ENCODE peak calls at places on chromosomes 7 and 10, in four cellular contexts. One of them, this sample, is unnamed. For H3K4me1, the result is how much of the 10 kb centered on the place peaks cover.

GRCh38 chr10:7474388-7474787 is 63.6 kb upstream of the SFMBT2 start:
- DNase-seq in A549: no peak
- DNase-seq in foreskin keratinocyte: no peak
- DNase-seq in cardiac muscle cell: no peak
- DNase-seq in this sample: no peak

GRCh38 chr10:81820418-81820817 is 54.6 kb upstream of the NRG3 start:
- DNase-seq in cardiac muscle cell: peak
- DNase-seq in foreskin keratinocyte: no peak
- DNase-seq in A549: peak
- DNase-seq in this sample: no peak

GRCh38 chr10:132050191-132050590 is 15.6 kb upstream of the JAKMIP3 start:
- DNase-seq in A549: no peak
- DNase-seq in foreskin keratinocyte: no peak
- DNase-seq in cardiac muscle cell: no peak
- DNase-seq in this sample: no peak

GRCh38 chr7:121366852-121367431 is 29.2 kb downstream of the FAM3C start:
- DNase-seq in foreskin keratinocyte: no peak
- DNase-seq in cardiac muscle cell: peak
- DNase-seq in A549: peak
- DNase-seq in this sample: peak

GRCh38 chr10:59898125-59898835 is 8.1 kb downstream of the CCDC6 start:
- DNase-seq in A549: no peak
- DNase-seq in foreskin keratinocyte: no peak
- DNase-seq in cardiac muscle cell: peak
- DNase-seq in this sample: no peak

GRCh38 chr7:157760004-157760730 is 423.4 kb downstream of the DNAJB6 start:
- DNase-seq in foreskin keratinocyte: no peak
- DNase-seq in cardiac muscle cell: no peak
- DNase-seq in A549: peak
- DNase-seq in this sample: no peak

GRCh38 chr10:28181478-28182096 is 121.3 kb downstream of the MPP7 start:
- DNase-seq in foreskin keratinocyte: no peak
- DNase-seq in cardiac muscle cell: no peak
- DNase-seq in A549: no peak
- DNase-seq in this sample: peak

GRCh38 chr7:132307465-132307864 is 268.8 kb downstream of the PLXNA4 start:
- DNase-seq in foreskin keratinocyte: no peak
- DNase-seq in cardiac muscle cell: no peak
- DNase-seq in A549: no peak
- DNase-seq in this sample: no peak

GRCh38 chr7:66374141-66374540 is 169.0 kb downstream of the TPST1 start:
- DNase-seq in A549: no peak
- DNase-seq in foreskin keratinocyte: no peak
- DNase-seq in cardiac muscle cell: no peak
- DNase-seq in this sample: no peak

GRCh38 chr10:22318772-22319171 is 2.1 kb upstream of the BMI1 start:
- DNase-seq in foreskin keratinocyte: no peak
- DNase-seq in cardiac muscle cell: no peak
- DNase-seq in A549: no peak
- DNase-seq in this sample: no peak

GRCh38 chr10:114810926-114811325 is 10.7 kb upstream of the FHIP2A start:
- DNase-seq in A549: no peak
- DNase-seq in foreskin keratinocyte: no peak
- DNase-seq in cardiac muscle cell: no peak
- DNase-seq in this sample: no peak

GRCh38 chr7:7099584-7100014 is 82.7 kb upstream of the C1GALT1 start:
- DNase-seq in A549: peak
- DNase-seq in cardiac muscle cell: peak
- DNase-seq in foreskin keratinocyte: peak
- DNase-seq in this sample: peak

GRCh38 chr10:59435707-59436106 is 73.4 kb upstream of the FAM13C start:
- DNase-seq in A549: no peak
- DNase-seq in cardiac muscle cell: no peak
- DNase-seq in foreskin keratinocyte: no peak
- DNase-seq in this sample: no peak

GRCh38 chr7:116562529-116563121 is 37.8 kb downstream of the CAV1 start:
- DNase-seq in A549: no peak
- DNase-seq in cardiac muscle cell: no peak
- DNase-seq in foreskin keratinocyte: no peak
- DNase-seq in this sample: no peak

GRCh38 chr7:35785250-35785649 is 15.6 kb upstream of the SEPTIN7 start:
- DNase-seq in cardiac muscle cell: no peak
- DNase-seq in A549: no peak
- DNase-seq in foreskin keratinocyte: no peak
- DNase-seq in this sample: no peak

GRCh38 chr10:74249865-74250264 is 98.8 kb downstream of the ADK start:
- DNase-seq in cardiac muscle cell: no peak
- DNase-seq in A549: no peak
- DNase-seq in foreskin keratinocyte: peak
- DNase-seq in this sample: peak

GRCh38 chr7:96949766-96950165 is 55.6 kb upstream of the DLX6 start:
- DNase-seq in cardiac muscle cell: no peak
- DNase-seq in foreskin keratinocyte: no peak
- DNase-seq in A549: no peak
- DNase-seq in this sample: no peak

GRCh38 chr7:71718563-71718962 is 586.6 kb downstream of the GALNT17 start:
- DNase-seq in A549: no peak
- DNase-seq in cardiac muscle cell: no peak
- DNase-seq in foreskin keratinocyte: no peak
- DNase-seq in this sample: no peak

GRCh38 chr10:32983333-32983909 is 25.4 kb upstream of the ITGB1 start:
- DNase-seq in cardiac muscle cell: no peak
- DNase-seq in A549: peak
- DNase-seq in foreskin keratinocyte: peak
- DNase-seq in this sample: peak

GRCh38 chr7:134701272-134701671 is 54.6 kb downstream of the BPGM start:
- DNase-seq in cardiac muscle cell: no peak
- DNase-seq in foreskin keratinocyte: no peak
- DNase-seq in A549: peak
- DNase-seq in this sample: no peak

GRCh38 chr10:68594405-68594804 is 34.3 kb downstream of the TET1 start:
- DNase-seq in foreskin keratinocyte: peak
- DNase-seq in cardiac muscle cell: no peak
- DNase-seq in A549: peak
- DNase-seq in this sample: peak

GRCh38 chr10:90846746-90847145 is 11.1 kb downstream of the HTR7 start:
- DNase-seq in A549: no peak
- DNase-seq in cardiac muscle cell: no peak
- DNase-seq in foreskin keratinocyte: no peak
- DNase-seq in this sample: peak

GRCh38 chr10:133258818-133259602 is 17.7 kb downstream of the ADAM8 start:
- DNase-seq in A549: peak
- DNase-seq in foreskin keratinocyte: peak
- DNase-seq in cardiac muscle cell: no peak
- DNase-seq in this sample: peak

GRCh38 chr10:52313350-52314006 is 603 bp upstream of the DKK1 start:
- DNase-seq in A549: no peak
- DNase-seq in foreskin keratinocyte: no peak
- DNase-seq in cardiac muscle cell: no peak
- DNase-seq in this sample: peak

GRCh38 chr10:28281726-28282325 is 21.0 kb downstream of the MPP7 start:
- DNase-seq in A549: no peak
- DNase-seq in cardiac muscle cell: no peak
- DNase-seq in foreskin keratinocyte: no peak
- DNase-seq in this sample: no peak

GRCh38 chr10:33805831-33806230 is 471.4 kb upstream of the NRP1 start:
- DNase-seq in foreskin keratinocyte: no peak
- DNase-seq in A549: no peak
- DNase-seq in cardiac muscle cell: no peak
- DNase-seq in this sample: peak

DNA sequence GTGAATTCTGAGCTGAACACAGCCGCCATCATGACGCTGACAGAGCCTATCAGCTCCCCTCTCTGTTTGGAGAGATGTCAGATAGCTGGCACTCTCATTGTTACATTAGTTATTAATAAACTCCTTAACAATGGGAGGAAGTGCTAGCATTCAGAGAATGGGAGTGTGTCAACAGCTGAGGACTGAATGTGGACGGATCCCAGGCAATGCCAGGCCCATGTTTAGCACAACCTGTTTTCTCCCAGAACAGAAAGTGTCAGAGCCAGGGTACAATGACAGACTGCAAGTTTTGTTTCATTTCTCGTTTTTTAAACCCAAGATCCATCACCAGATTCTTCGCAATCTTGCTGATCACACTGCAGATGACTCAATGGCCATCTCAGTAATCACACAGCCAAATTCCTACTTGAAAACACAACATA is 99.6 kb downstream of the PRPF18 start:
- DNase-seq in foreskin keratinocyte: no peak
- DNase-seq in A549: peak
- DNase-seq in cardiac muscle cell: peak
- DNase-seq in this sample: no peak
- H3K4me1 ChIP-seq in foreskin keratinocyte: under half
- H3K4me1 ChIP-seq in A549: under half
- H3K4me1 ChIP-seq in cardiac muscle cell: under half
- H3K4me1 ChIP-seq in this sample: under half

GRCh38 chr7:1455241-1455939 is 3.9 kb downstream of the MICALL2 start:
- DNase-seq in A549: no peak
- DNase-seq in cardiac muscle cell: no peak
- DNase-seq in foreskin keratinocyte: peak
- DNase-seq in this sample: no peak
- H3K4me1 ChIP-seq in A549: under half
- H3K4me1 ChIP-seq in cardiac muscle cell: under half
- H3K4me1 ChIP-seq in foreskin keratinocyte: under half
- H3K4me1 ChIP-seq in this sample: under half

GRCh38 chr10:30645340-30645827 is 15.8 kb upstream of the LYZL2 start:
- DNase-seq in A549: peak
- DNase-seq in cardiac muscle cell: peak
- DNase-seq in foreskin keratinocyte: no peak
- DNase-seq in this sample: peak

GRCh38 chr10:30637881-30638467 is 8.4 kb upstream of the LYZL2 start:
- DNase-seq in foreskin keratinocyte: peak
- DNase-seq in A549: peak
- DNase-seq in cardiac muscle cell: no peak
- DNase-seq in this sample: peak

GRCh38 chr10:30639946-30640786 is 10.6 kb upstream of the LYZL2 start:
- DNase-seq in A549: peak
- DNase-seq in cardiac muscle cell: peak
- DNase-seq in foreskin keratinocyte: peak
- DNase-seq in this sample: peak
- H3K4me1 ChIP-seq in A549: under half
- H3K4me1 ChIP-seq in cardiac muscle cell: under half
- H3K4me1 ChIP-seq in foreskin keratinocyte: under half
- H3K4me1 ChIP-seq in this sample: under half

GRCh38 chr10:125006188-125006680 is 64.3 kb downstream of the ZRANB1 start:
- DNase-seq in cardiac muscle cell: no peak
- DNase-seq in A549: no peak
- DNase-seq in foreskin keratinocyte: no peak
- DNase-seq in this sample: no peak
- H3K4me1 ChIP-seq in cardiac muscle cell: under half
- H3K4me1 ChIP-seq in A549: under half
- H3K4me1 ChIP-seq in foreskin keratinocyte: under half
- H3K4me1 ChIP-seq in this sample: under half

GRCh38 chr10:11145498-11145855 is 127.8 kb downstream of the CELF2 start:
- DNase-seq in foreskin keratinocyte: no peak
- DNase-seq in cardiac muscle cell: peak
- DNase-seq in A549: no peak
- DNase-seq in this sample: no peak
- H3K4me1 ChIP-seq in foreskin keratinocyte: under half
- H3K4me1 ChIP-seq in cardiac muscle cell: half or more
- H3K4me1 ChIP-seq in A549: under half
- H3K4me1 ChIP-seq in this sample: under half

GRCh38 chr7:131095346-131095745 is 232.3 kb upstream of the MKLN1 start:
- DNase-seq in foreskin keratinocyte: no peak
- DNase-seq in A549: no peak
- DNase-seq in cardiac muscle cell: no peak
- DNase-seq in this sample: no peak
- H3K4me1 ChIP-seq in foreskin keratinocyte: under half
- H3K4me1 ChIP-seq in A549: under half
- H3K4me1 ChIP-seq in cardiac muscle cell: under half
- H3K4me1 ChIP-seq in this sample: under half

GRCh38 chr10:11338160-11338844 is 273.1 kb downstream of the USP6NL start:
- DNase-seq in cardiac muscle cell: no peak
- DNase-seq in A549: no peak
- DNase-seq in foreskin keratinocyte: no peak
- DNase-seq in this sample: no peak

GRCh38 chr10:11339660-11340059 is 271.8 kb downstream of the USP6NL start:
- DNase-seq in A549: no peak
- DNase-seq in cardiac muscle cell: no peak
- DNase-seq in foreskin keratinocyte: no peak
- DNase-seq in this sample: no peak

GRCh38 chr10:11339013-11339412 is 272.4 kb downstream of the USP6NL start:
- DNase-seq in A549: no peak
- DNase-seq in cardiac muscle cell: peak
- DNase-seq in foreskin keratinocyte: no peak
- DNase-seq in this sample: no peak

GRCh38 chr10:11344081-11344480 is 267.4 kb downstream of the USP6NL start:
- DNase-seq in cardiac muscle cell: no peak
- DNase-seq in foreskin keratinocyte: no peak
- DNase-seq in A549: no peak
- DNase-seq in this sample: no peak

GRCh38 chr10:11341253-11341652 is 270.2 kb downstream of the USP6NL start:
- DNase-seq in A549: no peak
- DNase-seq in foreskin keratinocyte: no peak
- DNase-seq in cardiac muscle cell: no peak
- DNase-seq in this sample: no peak
- H3K4me1 ChIP-seq in A549: under half
- H3K4me1 ChIP-seq in foreskin keratinocyte: under half
- H3K4me1 ChIP-seq in cardiac muscle cell: under half
- H3K4me1 ChIP-seq in this sample: under half